ENCODE peak calls at places on chromosomes 13 and 19, in four cellular contexts. A is lower leg skin, M is NCI-H187 treated with DMSO at 0.1 percent for 48 hours, P is endothelial cell. G is an unnamed sample.

GRCh38 chr13:113034451-113035208 is 65.6 kb downstream of the MCF2L start:
- DNase-seq in A (peak), M (no peak), P (peak), G (no peak)

GRCh38 chr19:38951187-38951586 is 20.4 kb downstream of the MRPS12 start:
- DNase-seq in M (no peak), P (no peak), A (no peak), G (no peak)

GRCh38 chr19:14686411-14686810 is 3.4 kb upstream of the ZNF333 start:
- DNase-seq in A (no peak), P (no peak), M (no peak), G (no peak)

GRCh38 chr13:41465215-41465907 is 8.0 kb downstream of the RGCC start:
- DNase-seq in P (no peak), M (no peak), A (peak), G (no peak)

GRCh38 chr19:51809787-51810186 is 14.8 kb downstream of the FPR3 start:
- DNase-seq in P (no peak), A (peak), M (no peak), G (no peak)

GRCh38 chr19:3366761-3367571 is 583 bp downstream of the NFIC start:
- DNase-seq in P (no peak), M (no peak), A (peak), G (peak)

GRCh38 chr19:7355151-7355845 is 6.6 kb downstream of the ARHGEF18 start:
- DNase-seq in P (no peak), A (no peak), M (no peak), G (no peak)

GRCh38 chr13:106533940-106534843 is 1.3 kb downstream of the EFNB2 start:
- DNase-seq in P (peak), A (no peak), M (no peak), G (peak)

GRCh38 chr19:18496167-18496979 is 25.5 kb downstream of the ELL start:
- DNase-seq in P (no peak), M (no peak), A (no peak), G (peak)

GRCh38 chr13:99320693-99321481 is 13.7 kb upstream of the GPR183 start:
- DNase-seq in M (no peak), A (no peak), P (no peak), G (no peak)

GRCh38 chr19:44557933-44558332 is 28.5 kb upstream of the CEACAM20 start:
- DNase-seq in P (no peak), M (no peak), A (no peak), G (no peak)

GRCh38 chr13:84607614-84608013 is 725.3 kb upstream of the SLITRK1 start:
- DNase-seq in M (no peak), A (no peak), P (no peak), G (no peak)

GRCh38 chr13:64441740-64442139 is 2788.4 kb downstream of the PCDH9 start:
- DNase-seq in P (no peak), M (no peak), A (no peak), G (no peak)

GRCh38 chr13:95360464-95361097 is 59.3 kb upstream of the ABCC4 start:
- DNase-seq in M (no peak), A (no peak), P (no peak), G (no peak)